ENCODE peak calls at places on chromosomes 7 and 10, in seven cellular contexts. J is GM12878; S is activated naive CD8-positive, alpha-beta T cell treated with anti-CD3 and anti-CD28 coated beads, Interleukin-2, amount 10 ng/mL, durations not matched to agents 7 days and 5 days; H is Right ventricle myocardium superior; Z is T-helper 17 cell; M is A549; K is CD4-positive, alpha-beta T cell. T is an unnamed sample.

GRCh38 chr7:150665075-150665794 is 20.3 kb upstream of the GIMAP2 start:
- ATAC-seq in S (no peak), M (no peak), H (no peak), Z (no peak), J (no peak), K (no peak), T (no peak)

GRCh38 chr10:77983384-77984341 is 45.7 kb downstream of the POLR3A start:
- ATAC-seq in M (no peak), Z (no peak), H (no peak), J (no peak), K (no peak), S (no peak), T (peak; percentile 61)

GRCh38 chr7:47576031-47576908 is 5.6 kb downstream of the TNS3 start:
- ATAC-seq in H (peak; percentile 67), J (peak; percentile 40), M (peak; percentile 41), S (no peak), Z (no peak), K (no peak), T (peak; percentile 14)

GRCh38 chr7:9719303-9719702 is 1254.4 kb upstream of the PHF14 start:
- ATAC-seq in M (no peak), S (no peak), K (no peak), Z (no peak), H (no peak), J (no peak), T (no peak)

GRCh38 chr7:49773939-49774458 is 561 bp downstream of the VWC2 start:
- ATAC-seq in M (no peak), S (no peak), J (no peak), Z (no peak), H (peak; percentile 57), K (no peak), T (peak; percentile 25)

GRCh38 chr7:24757799-24758275 is 573 bp upstream of the GSDME start:
- ATAC-seq in M (peak; percentile 73), Z (no peak), S (no peak), K (peak; percentile 6), H (peak; percentile 56), J (peak; percentile 25), T (peak; percentile 60)

GRCh38 chr7:158508802-158509385 is 78.7 kb downstream of the PTPRN2 start:
- ATAC-seq in Z (no peak), S (no peak), K (no peak), M (no peak), J (no peak), H (no peak), T (no peak)

GRCh38 chr10:62011558-62011957 is 110.1 kb downstream of the ARID5B start:
- ATAC-seq in Z (no peak), J (peak; percentile 37), S (no peak), H (no peak), K (no peak), M (no peak), T (peak; percentile 91)

GRCh38 chr10:103727546-103727963 is 127.8 kb downstream of the SH3PXD2A start:
- ATAC-seq in H (peak; percentile 95), J (no peak), K (no peak), M (no peak), S (no peak), Z (no peak), T (no peak)

GRCh38 chr10:26448706-26449435 is 10.7 kb downstream of the APBB1IP start:
- ATAC-seq in J (peak; percentile 77), S (peak; percentile 71), M (no peak), K (peak; percentile 82), H (no peak), Z (peak; percentile 87), T (peak; percentile 35)

GRCh38 chr10:76454539-76455137 is 1023.2 kb downstream of the LRMDA start:
- ATAC-seq in Z (no peak), H (peak; percentile 42), S (no peak), M (no peak), K (no peak), J (no peak), T (no peak)

GRCh38 chr10:31071232-31071999 is 39.8 kb upstream of the ZNF438 start:
- ATAC-seq in J (no peak), K (no peak), H (peak; percentile 86), M (no peak), S (no peak), Z (no peak), T (no peak)

GRCh38 chr10:6563075-6563474 is 17.0 kb downstream of the PRKCQ start:
- ATAC-seq in H (no peak), Z (peak; percentile 22), S (peak; percentile 89), J (peak; percentile 65), K (peak; percentile 58), M (no peak), T (no peak)

GRCh38 chr7:20314216-20314615 is 16.5 kb upstream of the ITGB8 start:
- ATAC-seq in J (no peak), Z (no peak), K (no peak), H (no peak), M (no peak), S (no peak), T (no peak)

GRCh38 chr7:2729893-2730716 is 42.1 kb downstream of the AMZ1 start:
- ATAC-seq in M (no peak), Z (no peak), J (no peak), H (peak; percentile 9), S (no peak), K (no peak), T (no peak)

GRCh38 chr10:70538731-70539338 is 60.3 kb downstream of the PALD1 start:
- ATAC-seq in M (no peak), K (no peak), S (no peak), H (no peak), Z (no peak), J (no peak), T (no peak)

GRCh38 chr7:150524018-150524417 is 9.3 kb downstream of the GIMAP7 start:
- ATAC-seq in H (no peak), J (peak; percentile 22), K (no peak), M (no peak), S (peak; percentile 43), Z (peak; percentile 46), T (no peak)

GRCh38 chr7:132577206-132578049 is 1.2 kb upstream of the PLXNA4 start:
- ATAC-seq in Z (no peak), J (no peak), M (peak; percentile 62), S (peak; percentile 38), K (no peak), H (peak; percentile 83), T (no peak)

GRCh38 chr7:77362905-77363304 is 53.2 kb downstream of the GSAP start:
- ATAC-seq in S (no peak), Z (no peak), J (no peak), H (no peak), M (no peak), K (no peak), T (no peak)

GRCh38 chr10:103693070-103693811 is 162.1 kb downstream of the SH3PXD2A start:
- ATAC-seq in K (peak; percentile 48), Z (peak; percentile 60), S (peak; percentile 38), H (no peak), M (peak; percentile 9), J (peak; percentile 37), T (no peak)

GRCh38 chr10:71878327-71879034 is 27.4 kb upstream of the PSAP start:
- ATAC-seq in M (no peak), S (peak; percentile 94), K (peak; percentile 65), H (no peak), Z (peak; percentile 70), J (no peak), T (peak; percentile 36)

GRCh38 chr7:113004726-113005454 is 81.7 kb downstream of the GPR85 start:
- ATAC-seq in H (no peak), M (no peak), Z (no peak), S (no peak), J (no peak), K (no peak), T (no peak)

GRCh38 chr10:75910032-75910431 is 478.6 kb downstream of the LRMDA start:
- ATAC-seq in M (no peak), S (no peak), H (no peak), K (no peak), Z (no peak), J (no peak), T (no peak)

GRCh38 chr10:62459072-62459471 is 84.9 kb downstream of the ZNF365 start:
- ATAC-seq in J (no peak), S (no peak), Z (no peak), M (no peak), H (peak; percentile 44), K (no peak), T (no peak)

GRCh38 chr7:105044449-105045081 is 30.6 kb downstream of the KMT2E start:
- ATAC-seq in H (no peak), Z (peak; percentile 24), M (no peak), J (no peak), S (no peak), K (no peak), T (peak; percentile 57)

GRCh38 chr7:82128546-82128945 is 315.0 kb downstream of the CACNA2D1 start:
- ATAC-seq in K (no peak), S (no peak), H (no peak), M (no peak), Z (no peak), J (no peak), T (no peak)

GRCh38 chr7:19713676-19714075 is 4.8 kb upstream of the POLR1F start:
- ATAC-seq in M (peak; percentile 50), S (no peak), H (no peak), J (peak; percentile 38), Z (no peak), K (no peak), T (no peak)

GRCh38 chr7:70838292-70838907 is 293.5 kb upstream of the GALNT17 start:
- ATAC-seq in J (no peak), M (no peak), S (no peak), H (no peak), Z (no peak), K (no peak), T (no peak)

GRCh38 chr10:30645340-30645827 is 15.8 kb upstream of the LYZL2 start:
- ATAC-seq in K (peak; percentile 34), Z (no peak), S (peak; percentile 58), J (peak; percentile 34), H (peak; percentile 41), M (peak; percentile 88), T (no peak)

GRCh38 chr7:12110425-12110824 is 100.7 kb upstream of the TMEM106B start:
- ATAC-seq in K (no peak), Z (no peak), S (no peak), J (no peak), M (peak; percentile 58), H (no peak), T (no peak)

GRCh38 chr7:128378637-128379036 is 17.1 kb upstream of the PRRT4 start:
- ATAC-seq in S (no peak), M (peak; percentile 25), K (no peak), H (no peak), Z (no peak), J (no peak), T (no peak)

GRCh38 chr7:156834462-156834861 is 58.5 kb downstream of the LMBR1 start:
- ATAC-seq in S (no peak), Z (no peak), M (no peak), K (no peak), J (no peak), H (no peak), T (no peak)

GRCh38 chr7:77989981-77990566 is 191.5 kb downstream of the PHTF2 start:
- ATAC-seq in K (no peak), H (no peak), M (peak; percentile 60), Z (no peak), S (no peak), J (no peak), T (peak; percentile 99)

GRCh38 chr7:106523482-106523881 is 137.5 kb downstream of the CCDC71L start:
- ATAC-seq in K (no peak), M (no peak), S (no peak), Z (no peak), J (no peak), H (no peak), T (no peak)

GRCh38 chr7:68841004-68841403 is 757.3 kb upstream of the AUTS2 start:
- ATAC-seq in Z (no peak), M (no peak), J (no peak), H (peak; percentile 88), K (no peak), S (no peak), T (no peak)

T was measured in esophagus mucosa.